ENCODE peak calls at places on chromosomes 6 and 20, in ten cellular contexts. One of them, this sample, is unnamed. For H3K4me1, the result is how much of the 10 kb centered on the place peaks cover.

GRCh38 chr20:5670874-5671273 is 79.3 kb upstream of the SHLD1 start:
- DNase-seq in vagina: no peak
- DNase-seq in spleen: no peak
- DNase-seq in SK-N-SH: no peak
- DNase-seq in transverse colon: no peak
- DNase-seq in GM23338: no peak
- DNase-seq in HCT116: no peak
- DNase-seq in endothelial cell of umbilical vein: no peak
- DNase-seq in sigmoid colon: no peak
- DNase-seq in suprapubic skin: no peak
- DNase-seq in this sample: no peak

GRCh38 chr6:113182370-113183141 is 674.6 kb upstream of the MARCKS start:
- DNase-seq in transverse colon: no peak
- DNase-seq in vagina: no peak
- DNase-seq in HCT116: no peak
- DNase-seq in sigmoid colon: no peak
- DNase-seq in GM23338: no peak
- DNase-seq in spleen: no peak
- DNase-seq in suprapubic skin: no peak
- DNase-seq in SK-N-SH: no peak
- DNase-seq in endothelial cell of umbilical vein: peak
- DNase-seq in this sample: no peak

GRCh38 chr20:3678893-3679720 is 2.7 kb downstream of the ADAM33 start:
- DNase-seq in SK-N-SH: no peak
- DNase-seq in HCT116: no peak
- DNase-seq in GM23338: no peak
- DNase-seq in endothelial cell of umbilical vein: no peak
- DNase-seq in vagina: no peak
- DNase-seq in suprapubic skin: no peak
- DNase-seq in spleen: no peak
- DNase-seq in sigmoid colon: peak
- DNase-seq in transverse colon: no peak
- DNase-seq in this sample: no peak

GRCh38 chr20:62704341-62704948 is 4.2 kb upstream of the NTSR1 start:
- DNase-seq in GM23338: no peak
- DNase-seq in SK-N-SH: peak
- DNase-seq in spleen: peak
- DNase-seq in sigmoid colon: peak
- DNase-seq in suprapubic skin: peak
- DNase-seq in transverse colon: peak
- DNase-seq in endothelial cell of umbilical vein: peak
- DNase-seq in HCT116: peak
- DNase-seq in vagina: no peak
- DNase-seq in this sample: peak

GRCh38 chr6:160831751-160832150 is 129.7 kb downstream of the PLG start:
- DNase-seq in suprapubic skin: no peak
- DNase-seq in vagina: no peak
- DNase-seq in sigmoid colon: no peak
- DNase-seq in HCT116: no peak
- DNase-seq in endothelial cell of umbilical vein: no peak
- DNase-seq in transverse colon: no peak
- DNase-seq in GM23338: peak
- DNase-seq in spleen: no peak
- DNase-seq in SK-N-SH: no peak
- DNase-seq in this sample: no peak

GRCh38 chr6:71665931-71666330 is 220.4 kb upstream of the RIMS1 start:
- DNase-seq in suprapubic skin: no peak
- DNase-seq in vagina: no peak
- DNase-seq in transverse colon: no peak
- DNase-seq in HCT116: no peak
- DNase-seq in endothelial cell of umbilical vein: no peak
- DNase-seq in SK-N-SH: no peak
- DNase-seq in GM23338: no peak
- DNase-seq in spleen: no peak
- DNase-seq in sigmoid colon: no peak
- DNase-seq in this sample: no peak

GRCh38 chr6:13528777-13529343 is 41.5 kb upstream of the GFOD1 start:
- DNase-seq in GM23338: no peak
- DNase-seq in endothelial cell of umbilical vein: peak
- DNase-seq in suprapubic skin: no peak
- DNase-seq in SK-N-SH: no peak
- DNase-seq in sigmoid colon: no peak
- DNase-seq in spleen: no peak
- DNase-seq in vagina: no peak
- DNase-seq in transverse colon: peak
- DNase-seq in HCT116: no peak
- DNase-seq in this sample: no peak

GRCh38 chr20:58212636-58213035 is 15.8 kb downstream of the ANKRD60 start:
- DNase-seq in vagina: no peak
- DNase-seq in transverse colon: no peak
- DNase-seq in suprapubic skin: no peak
- DNase-seq in GM23338: no peak
- DNase-seq in sigmoid colon: no peak
- DNase-seq in spleen: peak
- DNase-seq in HCT116: no peak
- DNase-seq in endothelial cell of umbilical vein: no peak
- DNase-seq in SK-N-SH: peak
- DNase-seq in this sample: no peak

GRCh38 chr6:43790031-43790430 is 20.0 kb downstream of the VEGFA start:
- DNase-seq in vagina: no peak
- DNase-seq in GM23338: no peak
- DNase-seq in sigmoid colon: peak
- DNase-seq in spleen: no peak
- DNase-seq in suprapubic skin: no peak
- DNase-seq in HCT116: no peak
- DNase-seq in transverse colon: no peak
- DNase-seq in SK-N-SH: no peak
- DNase-seq in endothelial cell of umbilical vein: no peak
- DNase-seq in this sample: no peak

GRCh38 chr6:170018422-170019258 is 267.2 kb downstream of the ERMARD start:
- DNase-seq in HCT116: no peak
- DNase-seq in GM23338: no peak
- DNase-seq in transverse colon: no peak
- DNase-seq in suprapubic skin: peak
- DNase-seq in endothelial cell of umbilical vein: no peak
- DNase-seq in vagina: peak
- DNase-seq in spleen: no peak
- DNase-seq in sigmoid colon: peak
- DNase-seq in SK-N-SH: no peak
- DNase-seq in this sample: no peak

GRCh38 chr6:91132461-91132860 is 545.6 kb upstream of the MAP3K7 start:
- DNase-seq in HCT116: no peak
- DNase-seq in suprapubic skin: no peak
- DNase-seq in spleen: no peak
- DNase-seq in transverse colon: no peak
- DNase-seq in vagina: no peak
- DNase-seq in sigmoid colon: no peak
- DNase-seq in SK-N-SH: no peak
- DNase-seq in GM23338: no peak
- DNase-seq in endothelial cell of umbilical vein: no peak
- DNase-seq in this sample: no peak

GRCh38 chr6:134080171-134080795 is 27.9 kb upstream of the SLC2A12 start:
- DNase-seq in transverse colon: peak
- DNase-seq in spleen: no peak
- DNase-seq in endothelial cell of umbilical vein: no peak
- DNase-seq in SK-N-SH: no peak
- DNase-seq in HCT116: no peak
- DNase-seq in suprapubic skin: no peak
- DNase-seq in vagina: no peak
- DNase-seq in GM23338: peak
- DNase-seq in sigmoid colon: no peak
- DNase-seq in this sample: no peak

GRCh38 chr6:134585529-134585873 is 267.6 kb upstream of the SGK1 start:
- DNase-seq in endothelial cell of umbilical vein: no peak
- DNase-seq in HCT116: no peak
- DNase-seq in suprapubic skin: no peak
- DNase-seq in SK-N-SH: no peak
- DNase-seq in GM23338: no peak
- DNase-seq in transverse colon: no peak
- DNase-seq in vagina: no peak
- DNase-seq in spleen: no peak
- DNase-seq in sigmoid colon: no peak
- DNase-seq in this sample: no peak

GRCh38 chr6:2800552-2801316 is 35.5 kb downstream of the WRNIP1 start:
- DNase-seq in SK-N-SH: no peak
- DNase-seq in transverse colon: no peak
- DNase-seq in HCT116: no peak
- DNase-seq in suprapubic skin: no peak
- DNase-seq in sigmoid colon: peak
- DNase-seq in GM23338: no peak
- DNase-seq in spleen: no peak
- DNase-seq in endothelial cell of umbilical vein: no peak
- DNase-seq in vagina: peak
- DNase-seq in this sample: no peak
- H3K4me1 ChIP-seq in SK-N-SH: under half
- H3K4me1 ChIP-seq in transverse colon: under half
- H3K4me1 ChIP-seq in HCT116: under half
- H3K4me1 ChIP-seq in suprapubic skin: under half
- H3K4me1 ChIP-seq in sigmoid colon: under half
- H3K4me1 ChIP-seq in GM23338: under half
- H3K4me1 ChIP-seq in spleen: half or more
- H3K4me1 ChIP-seq in endothelial cell of umbilical vein: under half
- H3K4me1 ChIP-seq in vagina: under half
- H3K4me1 ChIP-seq in this sample: under half

GRCh38 chr20:49982346-49983122 is at the start of gene SNAI1:
- DNase-seq in spleen: peak
- DNase-seq in endothelial cell of umbilical vein: peak
- DNase-seq in vagina: no peak
- DNase-seq in suprapubic skin: peak
- DNase-seq in sigmoid colon: peak
- DNase-seq in SK-N-SH: peak
- DNase-seq in HCT116: peak
- DNase-seq in GM23338: peak
- DNase-seq in transverse colon: peak
- DNase-seq in this sample: peak
- TF ChIP-seq POLR2AphosphoS5 in spleen: peak
- TF ChIP-seq POLR2AphosphoS5 in endothelial cell of umbilical vein: peak
- TF ChIP-seq POLR2AphosphoS5 in vagina: peak
- TF ChIP-seq POLR2AphosphoS5 in suprapubic skin: peak
- TF ChIP-seq POLR2AphosphoS5 in sigmoid colon: peak
- TF ChIP-seq POLR2AphosphoS5 in SK-N-SH: peak
- TF ChIP-seq POLR2AphosphoS5 in HCT116: peak
- TF ChIP-seq POLR2AphosphoS5 in GM23338: peak
- TF ChIP-seq POLR2AphosphoS5 in transverse colon: peak
- TF ChIP-seq POLR2AphosphoS5 in this sample: peak

DNA sequence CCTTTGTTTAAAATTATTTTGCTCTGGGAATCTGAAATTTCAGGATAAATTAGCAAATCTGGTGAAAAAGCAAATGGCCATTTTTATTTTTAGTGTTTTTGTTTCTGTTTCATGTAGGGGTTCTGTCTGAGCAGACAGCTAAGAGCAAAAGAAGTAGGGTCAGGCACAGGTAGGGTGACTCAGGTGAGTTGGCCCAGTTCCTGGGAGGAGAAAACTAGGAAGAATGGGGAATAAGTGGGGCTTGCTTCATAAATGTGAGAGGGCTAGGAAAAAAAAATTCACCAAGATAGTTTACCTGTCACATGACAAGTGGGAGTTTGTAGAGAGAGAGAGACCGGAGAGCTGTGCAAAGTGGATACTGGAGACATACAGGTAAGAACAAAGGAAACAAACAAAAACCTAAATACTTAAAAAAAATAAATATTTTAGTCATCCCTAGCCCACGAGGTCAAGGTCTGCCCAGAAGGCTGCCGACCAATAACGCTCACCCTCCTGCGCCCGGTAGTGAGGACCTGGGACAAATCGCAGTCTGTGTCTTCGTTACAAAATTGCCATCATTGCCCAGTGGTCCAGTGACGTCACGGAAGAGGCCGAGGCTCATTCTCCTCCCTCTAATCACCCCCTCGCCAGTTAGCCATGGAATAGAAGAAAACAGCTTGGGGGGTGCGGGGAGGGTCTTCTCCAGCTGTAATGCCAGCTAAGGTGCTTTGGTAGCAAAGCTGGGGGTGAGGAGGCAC is 2.3 kb downstream of the THBD start:
- DNase-seq in transverse colon: no peak
- DNase-seq in endothelial cell of umbilical vein: no peak
- DNase-seq in HCT116: no peak
- DNase-seq in GM23338: no peak
- DNase-seq in suprapubic skin: no peak
- DNase-seq in spleen: no peak
- DNase-seq in SK-N-SH: no peak
- DNase-seq in vagina: no peak
- DNase-seq in sigmoid colon: no peak
- DNase-seq in this sample: no peak
- H3K4me3 ChIP-seq in transverse colon: peak
- H3K4me3 ChIP-seq in endothelial cell of umbilical vein: no peak
- H3K4me3 ChIP-seq in HCT116: no peak
- H3K4me3 ChIP-seq in GM23338: no peak
- H3K4me3 ChIP-seq in suprapubic skin: peak
- H3K4me3 ChIP-seq in spleen: peak
- H3K4me3 ChIP-seq in SK-N-SH: no peak
- H3K4me3 ChIP-seq in vagina: peak
- H3K4me3 ChIP-seq in sigmoid colon: peak
- H3K4me3 ChIP-seq in this sample: peak

GRCh38 chr6:114735118-114735730 is 392.4 kb upstream of the HS3ST5 start:
- DNase-seq in GM23338: peak
- DNase-seq in vagina: no peak
- DNase-seq in sigmoid colon: no peak
- DNase-seq in SK-N-SH: no peak
- DNase-seq in transverse colon: no peak
- DNase-seq in suprapubic skin: no peak
- DNase-seq in endothelial cell of umbilical vein: no peak
- DNase-seq in spleen: no peak
- DNase-seq in HCT116: no peak
- DNase-seq in this sample: no peak

DNA sequence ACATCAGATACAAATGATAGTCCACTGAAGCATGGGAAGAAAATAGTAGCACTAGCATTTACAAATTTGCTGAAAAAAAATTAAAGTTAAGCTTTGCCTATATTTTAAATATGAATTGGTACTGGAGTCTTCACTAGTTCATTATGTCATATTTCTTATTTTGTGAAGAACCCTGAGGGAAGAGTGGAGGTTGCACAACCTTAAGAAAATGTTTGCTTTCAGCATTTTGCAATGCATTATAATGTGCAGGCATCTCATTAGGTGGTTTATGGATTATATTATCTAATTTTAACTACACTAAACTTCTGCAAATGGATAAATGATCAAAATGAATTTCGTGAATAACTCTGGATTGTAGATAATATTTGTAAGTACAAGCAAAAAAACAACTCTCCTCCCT is 390.8 kb upstream of the HS3ST5 start:
- DNase-seq in transverse colon: no peak
- DNase-seq in GM23338: no peak
- DNase-seq in endothelial cell of umbilical vein: no peak
- DNase-seq in sigmoid colon: no peak
- DNase-seq in vagina: no peak
- DNase-seq in HCT116: no peak
- DNase-seq in SK-N-SH: no peak
- DNase-seq in spleen: no peak
- DNase-seq in suprapubic skin: no peak
- DNase-seq in this sample: no peak
- H3K4me1 ChIP-seq in transverse colon: under half
- H3K4me1 ChIP-seq in GM23338: under half
- H3K4me1 ChIP-seq in endothelial cell of umbilical vein: under half
- H3K4me1 ChIP-seq in sigmoid colon: under half
- H3K4me1 ChIP-seq in vagina: under half
- H3K4me1 ChIP-seq in HCT116: under half
- H3K4me1 ChIP-seq in SK-N-SH: under half
- H3K4me1 ChIP-seq in spleen: under half
- H3K4me1 ChIP-seq in suprapubic skin: under half
- H3K4me1 ChIP-seq in this sample: under half